ENCODE peak calls at places on chromosomes 1 and 21, in seven cellular contexts. J is left cardiac atrium; R is NCI-H1105; E is esophagus muscularis mucosa; L is iPS-NIHi11; G is BJ; V is stimulated activated CD4-positive, alpha-beta T cell treated with anti-CD3 and anti-CD28 coated beads, Interleukin-4, amount 100 ng/mL, for 48 hours. X is an unnamed sample.

GRCh38 chr21:31194510-31195293 is 149.4 kb downstream of the TIAM1 start:
- DNase-seq in J (no peak), R (no peak), E (no peak), L (no peak), G (no peak), V (no peak), X (no peak)

GRCh38 chr1:39261712-39262221 is 57.3 kb downstream of the MACF1 start:
- DNase-seq in J (no peak), R (no peak), E (no peak), L (no peak), G (no peak), V (no peak), X (no peak)

GRCh38 chr1:225182701-225183100 is 245.1 kb downstream of the LBR start:
- DNase-seq in J (no peak), R (no peak), E (no peak), L (no peak), G (no peak), V (no peak), X (no peak)

GRCh38 chr21:36839123-36839522 is 127.3 kb downstream of the HLCS start:
- DNase-seq in J (no peak), R (no peak), E (no peak), L (no peak), G (no peak), V (no peak), X (no peak)

GRCh38 chr1:19251305-19252196 is at the start of the genes EMC1 and MRTO4:
- DNase-seq in J (peak), R (peak), E (peak), L (peak), G (no peak), V (peak), X (peak)

GRCh38 chr1:161066694-161067093 is 3.0 kb downstream of the ARHGAP30 start:
- DNase-seq in J (no peak), R (no peak), E (no peak), L (no peak), G (no peak), V (no peak), X (no peak)

GRCh38 chr1:12643079-12643478 is 806 bp upstream of the AADACL4 start:
- DNase-seq in J (no peak), R (no peak), E (no peak), L (no peak), G (no peak), V (no peak), X (no peak)

GRCh38 chr1:189616893-189617292 is 860.8 kb downstream of the BRINP3 start:
- DNase-seq in J (no peak), R (no peak), E (no peak), L (no peak), G (no peak), V (no peak), X (no peak)

GRCh38 chr1:244866355-244866754 is 2.0 kb upstream of the HNRNPU start:
- DNase-seq in J (no peak), R (no peak), E (no peak), L (no peak), G (no peak), V (no peak), X (no peak)

GRCh38 chr1:206738370-206739366 is 31.9 kb upstream of the IL19 start:
- DNase-seq in J (no peak), R (no peak), E (no peak), L (peak), G (no peak), V (no peak), X (no peak)

GRCh38 chr1:102757363-102757762 is 351.0 kb downstream of the COL11A1 start:
- DNase-seq in J (no peak), R (no peak), E (no peak), L (no peak), G (no peak), V (no peak), X (no peak)

GRCh38 chr1:43414634-43415223 is 25.0 kb downstream of the SZT2 start:
- DNase-seq in J (peak), R (peak), E (no peak), L (peak), G (no peak), V (peak), X (peak)

GRCh38 chr1:245791410-245792312 is 636.9 kb downstream of the KIF26B start:
- DNase-seq in J (no peak), R (no peak), E (no peak), L (no peak), G (no peak), V (no peak), X (no peak)

GRCh38 chr1:44799770-44800584 is at the start of gene PLK3:
- DNase-seq in J (peak), R (peak), E (peak), L (peak), G (peak), V (peak), X (peak)

GRCh38 chr21:38311765-38312164 is 55.0 kb downstream of the KCNJ15 start:
- DNase-seq in J (no peak), R (no peak), E (no peak), L (no peak), G (no peak), V (no peak), X (no peak)

GRCh38 chr1:41455479-41456271 is 28.8 kb downstream of the EDN2 start:
- DNase-seq in J (peak), R (no peak), E (no peak), L (no peak), G (no peak), V (no peak), X (no peak)